ENCODE peak calls at places on chromosomes 11 and 22, in seven cellular contexts. Q is stimulated activated CD4-positive, alpha-beta T cell treated with anti-CD3 and anti-CD28 coated beads, Interleukin-1b, Interleukin-23, amount 100 ng/mL, for 24 hours; I is fibroblast of the conjunctiva; J is retina; W is NCI-H345; Z is activated CD4-positive, alpha-beta T cell treated with anti-CD3 and anti-CD28 coated beads for 48 hours; P is activated CD8-positive, alpha-beta memory T cell treated with anti-CD3 and anti-CD28 coated beads for 24 hours. Y is an unnamed sample.

GRCh38 chr11:72292106-72292790 is 48.3 kb upstream of the PHOX2A start:
- DNase-seq in I (no peak), Z (no peak), Q (no peak), P (no peak), J (no peak), W (no peak), Y (no peak)

GRCh38 chr11:17531818-17532131 is 12.4 kb downstream of the USH1C start:
- DNase-seq in I (no peak), Z (no peak), J (no peak), Q (no peak), P (no peak), W (no peak), Y (no peak)

GRCh38 chr22:44358723-44359440 is 46.1 kb upstream of the SHISAL1 start:
- DNase-seq in Q (no peak), Z (no peak), W (no peak), J (no peak), P (no peak), I (no peak), Y (no peak)

GRCh38 chr22:37026325-37026724 is 6.8 kb downstream of the MPST start:
- DNase-seq in J (no peak), W (no peak), Z (no peak), I (no peak), Q (no peak), P (no peak), Y (no peak)

GRCh38 chr11:113349528-113349927 is 35.1 kb downstream of the TTC12 start:
- DNase-seq in P (no peak), J (no peak), W (no peak), Z (no peak), I (no peak), Q (no peak), Y (no peak)

GRCh38 chr11:124481365-124482323 is 36.1 kb upstream of the OR8B8 start:
- DNase-seq in W (peak; percentile 0), P (no peak), J (peak; percentile 19), Z (no peak), I (peak; percentile 18), Q (no peak), Y (peak; percentile 54)

GRCh38 chr22:23063539-23064380 is 6.6 kb upstream of the GNAZ start:
- DNase-seq in W (no peak), I (no peak), J (no peak), Z (peak; percentile 1), Q (no peak), P (no peak), Y (no peak)

GRCh38 chr11:1078191-1078601 is 3.5 kb downstream of the MUC2 start:
- DNase-seq in J (no peak), Z (no peak), I (no peak), P (no peak), Q (no peak), W (no peak), Y (no peak)

GRCh38 chr22:20092477-20092854 is 12.4 kb downstream of the DGCR8 start:
- DNase-seq in I (no peak), P (peak; percentile 56), Q (no peak), W (no peak), Z (no peak), J (no peak), Y (no peak)

GRCh38 chr11:44615913-44616806 is 50.7 kb downstream of the CD82 start:
- DNase-seq in I (no peak), Z (no peak), J (no peak), P (no peak), Q (no peak), W (no peak), Y (no peak)

GRCh38 chr11:11752688-11753087 is 89.1 kb upstream of the USP47 start:
- DNase-seq in J (no peak), W (no peak), P (no peak), I (no peak), Q (no peak), Z (no peak), Y (no peak)

GRCh38 chr11:16986434-16987204 is 27.6 kb downstream of the PLEKHA7 start:
- DNase-seq in W (no peak), P (peak; percentile 71), J (no peak), Z (peak; percentile 70), Q (peak; percentile 25), I (no peak), Y (peak; percentile 24)

GRCh38 chr22:29773233-29773632 is 6.1 kb downstream of the UQCR10 start:
- DNase-seq in Q (no peak), J (no peak), P (no peak), Z (no peak), W (no peak), I (no peak), Y (no peak)

GRCh38 chr11:78741794-78742193 is 167.1 kb upstream of the NARS2 start:
- DNase-seq in P (no peak), Z (no peak), J (no peak), W (no peak), Q (no peak), I (no peak), Y (no peak)

GRCh38 chr11:9264381-9265210 is 554 bp downstream of the DENND5A start:
- DNase-seq in J (peak; percentile 83), P (peak; percentile 71), Z (peak; percentile 67), Q (peak; percentile 33), W (no peak), I (peak; percentile 80), Y (no peak)

GRCh38 chr11:100546714-100547113 is 140.4 kb upstream of the ARHGAP42 start:
- DNase-seq in Z (no peak), J (no peak), W (peak; percentile 36), Q (no peak), P (no peak), I (no peak), Y (no peak)

GRCh38 chr22:27133951-27134664 is 476.7 kb downstream of the MIAT start:
- DNase-seq in I (peak; percentile 63), P (no peak), Z (peak; percentile 45), Q (no peak), J (no peak), W (no peak), Y (no peak)

GRCh38 chr11:123145220-123145619 is 49.8 kb downstream of the CLMP start:
- DNase-seq in I (peak; percentile 75), W (no peak), Q (no peak), J (no peak), Z (no peak), P (no peak), Y (no peak)

GRCh38 chr11:1650918-1651262 is 21.3 kb downstream of the KRTAP5-5 start:
- DNase-seq in P (no peak), Z (no peak), J (no peak), Q (no peak), I (no peak), W (peak; percentile 13), Y (no peak)

GRCh38 chr11:26551186-26551801 is 20.8 kb downstream of the MUC15 start:
- DNase-seq in Q (no peak), P (no peak), Z (no peak), I (peak; percentile 55), J (no peak), W (no peak), Y (no peak)

GRCh38 chr11:2132874-2133480 is 6.2 kb downstream of the IGF2 start:
- DNase-seq in I (no peak), Q (no peak), W (no peak), P (no peak), J (peak; percentile 59), Z (no peak), Y (no peak)

GRCh38 chr11:102831128-102831708 is 12.2 kb downstream of the MMP3 start:
- DNase-seq in W (no peak), P (no peak), J (peak; percentile 25), Q (no peak), I (peak; percentile 45), Z (peak; percentile 31), Y (no peak)

GRCh38 chr11:113084297-113084696 is 123.1 kb downstream of the NCAM1 start:
- DNase-seq in J (no peak), W (no peak), P (no peak), Q (no peak), Z (no peak), I (no peak), Y (no peak)

GRCh38 chr11:119062779-119063178 is 4.8 kb upstream of the VPS11 start:
- DNase-seq in I (peak; percentile 41), P (no peak), Q (no peak), J (no peak), W (no peak), Z (no peak), Y (no peak)

GRCh38 chr11:73570415-73571114 is 27.3 kb downstream of the FAM168A start:
- DNase-seq in W (no peak), Q (no peak), I (no peak), Z (no peak), P (no peak), J (no peak), Y (no peak)